ENCODE peak calls at places on chromosomes 1 and 21, in seven cellular contexts. S is tibial nerve; V is mesenchymal stem cell; O is fibroblast of lung; G is neuronal stem cell; R is breast epithelium; L is CD8-positive, alpha-beta memory T cell. A is an unnamed sample.
A peak's percentile ranks its signal among the peaks of the same experiment; 100 is the strongest.

GRCh38 chr21:32329776-32330175 is 31.1 kb downstream of the MRAP start:
- DNase-seq in L (no peak), O (peak; percentile 72), S (no peak), V (peak; percentile 58), R (no peak), G (no peak), A (no peak)

GRCh38 chr1:118012725-118013124 is 83.2 kb downstream of the WDR3 start:
- DNase-seq in G (no peak), R (no peak), S (no peak), L (no peak), O (no peak), V (no peak), A (no peak)

GRCh38 chr1:221708076-221708571 is 33.8 kb downstream of the DUSP10 start:
- DNase-seq in S (peak; percentile 45), L (peak; percentile 65), G (no peak), O (peak; percentile 78), V (peak; percentile 99), R (no peak), A (no peak)

GRCh38 chr1:35097224-35097623 is 18.0 kb downstream of the ZMYM1 start:
- DNase-seq in L (no peak), V (no peak), G (no peak), O (peak; percentile 64), S (no peak), R (no peak), A (no peak)

GRCh38 chr1:243718893-243719292 is 131.2 kb downstream of the AKT3 start:
- DNase-seq in S (no peak), G (no peak), V (peak; percentile 43), L (no peak), O (peak; percentile 95), R (no peak), A (no peak)

GRCh38 chr1:52237430-52237829 is 95.5 kb downstream of the ZFYVE9 start:
- DNase-seq in O (peak; percentile 91), L (no peak), R (no peak), S (no peak), G (no peak), V (peak; percentile 74), A (no peak)

GRCh38 chr1:74549351-74549750 is 36.9 kb upstream of the LRRC53 start:
- DNase-seq in V (no peak), R (no peak), O (no peak), G (no peak), S (no peak), L (no peak), A (no peak)

GRCh38 chr1:204945565-204945977 is 74.9 kb downstream of the NFASC start:
- DNase-seq in O (no peak), S (no peak), R (no peak), L (no peak), V (no peak), G (no peak), A (no peak)

GRCh38 chr1:94872771-94873495 is 52.8 kb downstream of the SLC44A3 start:
- DNase-seq in V (no peak), G (no peak), L (no peak), R (no peak), O (peak; percentile 78), S (no peak), A (no peak)

GRCh38 chr21:21688877-21689276 is 690.7 kb downstream of the NCAM2 start:
- DNase-seq in G (peak; percentile 29), S (no peak), R (no peak), V (peak; percentile 14), L (no peak), O (peak; percentile 32), A (no peak)

GRCh38 chr1:228045871-228046270 is 36.6 kb upstream of the ARF1 start:
- DNase-seq in S (no peak), G (no peak), O (no peak), R (no peak), V (no peak), L (no peak), A (no peak)

GRCh38 chr1:200037904-200038644 is 10.6 kb downstream of the NR5A2 start:
- DNase-seq in G (peak; percentile 15), L (no peak), O (no peak), R (no peak), S (no peak), V (no peak), A (no peak)
- H3K4me3 ChIP-seq in G (peak overlapping the region; percentile 43), L (no peak overlapping the region), O (no peak overlapping the region), R (no peak overlapping the region), S (peak overlapping the region; percentile 37), V (no peak overlapping the region), A (no peak overlapping the region)

GRCh38 chr21:29737188-29737587 is 202.6 kb downstream of the GRIK1 start:
- DNase-seq in S (no peak), O (no peak), G (no peak), L (no peak), R (no peak), V (no peak), A (no peak)
- H3K4me3 ChIP-seq in S (no peak overlapping the region), O (no peak overlapping the region), G (no peak overlapping the region), L (no peak overlapping the region), R (no peak overlapping the region), V (no peak overlapping the region), A (no peak overlapping the region)

GRCh38 chr1:155989242-155989991 is 11.1 kb upstream of the ARHGEF2 start:
- DNase-seq in L (peak; percentile 67), G (no peak), R (peak; percentile 74), O (peak; percentile 50), V (peak; percentile 66), S (peak; percentile 74), A (peak; percentile 70)
- H3K4me3 ChIP-seq in L (no peak overlapping the region), G (no peak overlapping the region), R (peak overlapping the region; percentile 30), O (peak overlapping the region; percentile 41), V (peak overlapping the region; percentile 71), S (peak overlapping the region; percentile 35), A (peak overlapping the region; percentile 55)

DNA sequence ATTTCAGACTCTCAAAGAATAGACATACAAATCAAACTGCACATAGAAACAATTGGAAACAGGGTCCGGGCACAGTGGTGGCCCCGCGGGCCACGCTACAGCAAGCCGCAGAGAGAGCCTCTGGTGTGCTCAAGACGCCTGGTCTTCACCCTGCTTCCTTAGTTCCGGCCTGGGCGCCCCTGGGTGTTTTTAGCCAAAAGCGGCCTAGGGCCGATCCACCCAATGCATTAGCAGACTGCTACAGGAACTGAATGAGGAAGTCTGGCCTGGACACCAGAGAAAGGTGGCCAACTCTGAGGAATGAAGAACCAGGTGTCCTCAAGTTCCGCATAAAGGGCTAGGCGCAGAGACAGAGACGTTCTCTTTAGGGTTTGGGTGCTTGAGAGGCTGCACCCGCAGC is 1.7 kb downstream of the PRRX1 start:
- DNase-seq in R (no peak), L (no peak), O (peak; percentile 27), S (no peak), V (no peak), G (no peak), A (no peak)
- H3K4me3 ChIP-seq in R (peak overlapping the region; percentile 68), L (no peak overlapping the region), O (peak overlapping the region; percentile 68), S (no peak overlapping the region), V (peak overlapping the region; percentile 83), G (no peak overlapping the region), A (peak overlapping the region; percentile 82)

GRCh38 chr1:152111515-152111968 is 3.7 kb downstream of the TCHH start:
- DNase-seq in S (no peak), O (peak; percentile 63), G (peak; percentile 23), L (no peak), R (no peak), V (no peak), A (no peak)

GRCh38 chr1:152110860-152111514 is 4.3 kb downstream of the TCHH start:
- DNase-seq in S (no peak), O (peak; percentile 65), V (no peak), G (peak; percentile 20), L (no peak), R (no peak), A (peak; percentile 17)

GRCh38 chr1:152110365-152110859 is 4.8 kb downstream of the TCHH start:
- DNase-seq in S (no peak), L (no peak), O (peak; percentile 63), G (no peak), V (no peak), R (no peak), A (peak; percentile 15)

GRCh38 chr1:152112885-152113432 is 2.3 kb downstream of the TCHH start:
- DNase-seq in L (no peak), R (no peak), S (no peak), O (no peak), V (no peak), G (no peak), A (no peak)

DNA sequence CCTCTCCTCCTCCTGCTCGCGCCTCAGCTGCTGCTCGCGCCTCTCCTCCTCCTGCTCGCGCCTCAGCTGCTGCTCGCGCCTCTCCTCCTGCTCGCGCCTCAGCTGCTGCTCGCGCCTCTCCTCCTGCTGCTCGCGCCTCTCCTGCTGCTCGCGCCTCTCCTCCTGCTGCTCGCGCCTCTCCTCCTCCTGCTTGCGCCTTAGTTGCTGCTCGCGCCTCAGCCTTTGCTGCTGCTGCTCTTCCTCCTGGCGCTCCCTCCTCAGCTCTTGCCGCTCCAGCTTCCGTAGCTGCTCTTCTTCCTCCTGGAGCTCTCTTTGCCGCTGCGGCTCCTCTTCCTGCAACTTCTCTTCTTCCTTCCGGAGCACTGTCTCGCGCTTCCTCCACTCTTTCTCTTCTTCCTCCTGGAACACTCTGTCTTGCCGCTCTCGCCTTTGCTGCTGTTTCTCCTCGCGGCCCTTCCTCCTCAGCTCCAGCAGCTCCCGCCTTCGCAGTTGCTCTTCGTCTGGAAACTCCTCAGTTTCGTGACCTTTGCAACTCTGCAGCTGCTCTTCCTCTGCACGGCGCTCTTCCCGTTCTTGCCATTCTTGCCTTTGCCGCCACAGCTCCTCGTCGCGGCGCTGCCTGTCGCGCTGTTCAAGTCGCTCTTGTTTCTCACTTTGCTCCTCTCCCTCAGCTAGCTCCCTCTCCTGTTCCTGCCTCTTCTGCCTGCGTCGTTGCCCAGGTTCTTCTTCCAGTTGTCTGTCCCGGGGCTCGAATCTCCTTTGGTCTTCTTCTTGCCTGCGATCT is 3.0 kb downstream of the TCHH start:
- DNase-seq in L (no peak), S (no peak), O (peak; percentile 39), V (no peak), G (peak; percentile 5), R (no peak), A (no peak)
- H3K4me3 ChIP-seq in L (peak overlapping the region; percentile 48), S (peak overlapping the region; percentile 41), O (peak overlapping the region; percentile 22), V (peak overlapping the region; percentile 77), G (peak overlapping the region; percentile 46), R (peak overlapping the region; percentile 48), A (peak overlapping the region; percentile 67)

GRCh38 chr21:45454081-45454923 is 49.3 kb downstream of the COL18A1 start:
- DNase-seq in L (no peak), O (no peak), R (no peak), G (no peak), S (no peak), V (no peak), A (peak; percentile 14)
- H3K4me3 ChIP-seq in L (no peak overlapping the region), O (no peak overlapping the region), R (peak overlapping the region; percentile 45), G (no peak overlapping the region), S (peak overlapping the region; percentile 39), V (peak overlapping the region; percentile 71), A (peak overlapping the region; percentile 62)